ENCODE peak calls at places on chromosomes 7 and 10, in nine cellular contexts. D is OCI-LY7, B is PC-3, S is GM23338, M is neural progenitor cell, E is hepatocyte, N is MM.1S, J is GM23248, V is SK-N-SH. Z is an unnamed sample.
A peak's percentile ranks its signal among the peaks of the same experiment; 100 is the strongest.

GRCh38 chr7:113812881-113813280 is 105.9 kb downstream of the PPP1R3A start:
- DNase-seq in D (no peak), B (no peak), S (no peak), M (no peak), E (no peak), N (no peak), J (peak; percentile 3), V (no peak), Z (no peak)

GRCh38 chr7:103962070-103962469 is 27.4 kb downstream of the RELN start:
- DNase-seq in D (no peak), B (no peak), S (peak; percentile 28), M (no peak), E (no peak), N (no peak), J (no peak), V (no peak), Z (no peak)

GRCh38 chr7:150946826-150947750 is 31.0 kb downstream of the KCNH2 start:
- DNase-seq in D (no peak), B (no peak), S (no peak), M (no peak), E (no peak), N (no peak), J (no peak), V (peak; percentile 66), Z (no peak)

GRCh38 chr10:96814264-96814663 is 17.8 kb upstream of the LCOR start:
- DNase-seq in D (no peak), B (peak; percentile 60), S (no peak), M (no peak), E (no peak), N (no peak), J (peak; percentile 89), V (no peak), Z (peak; percentile 23)

GRCh38 chr7:129271500-129272355 is 46.9 kb downstream of the AHCYL2 start:
- DNase-seq in D (peak; percentile 67), B (peak; percentile 76), S (peak; percentile 90), M (peak; percentile 62), E (peak; percentile 58), N (peak; percentile 86), J (peak; percentile 64), V (peak; percentile 57), Z (peak; percentile 38)

GRCh38 chr7:139895141-139895829 is 66.2 kb downstream of the TBXAS1 start:
- DNase-seq in D (no peak), B (no peak), S (no peak), M (no peak), E (no peak), N (no peak), J (no peak), V (no peak), Z (no peak)

GRCh38 chr7:150398965-150399320 is 19.8 kb downstream of the ZNF775 start:
- DNase-seq in D (no peak), B (no peak), S (no peak), M (no peak), E (no peak), N (no peak), J (no peak), V (no peak), Z (no peak)

GRCh38 chr7:84781838-84782237 is 405.0 kb downstream of the SEMA3D start:
- DNase-seq in D (no peak), B (no peak), S (no peak), M (no peak), E (no peak), N (no peak), J (no peak), V (no peak), Z (no peak)

GRCh38 chr7:138188290-138188858 is 112.1 kb downstream of the AKR1D1 start:
- DNase-seq in D (no peak), B (no peak), S (no peak), M (no peak), E (no peak), N (no peak), J (no peak), V (no peak), Z (no peak)

GRCh38 chr10:61781969-61782403 is 119.3 kb downstream of the CABCOCO1 start:
- DNase-seq in D (no peak), B (peak; percentile 92), S (no peak), M (no peak), E (peak; percentile 5), N (no peak), J (peak; percentile 74), V (no peak), Z (no peak)

GRCh38 chr10:94115725-94116124 is 122.0 kb downstream of the PLCE1 start:
- DNase-seq in D (no peak), B (peak; percentile 92), S (no peak), M (no peak), E (no peak), N (no peak), J (peak; percentile 88), V (no peak), Z (peak; percentile 40)

GRCh38 chr7:30965372-30965771 is 1.6 kb downstream of the GHRHR start:
- DNase-seq in D (no peak), B (peak; percentile 22), S (no peak), M (no peak), E (no peak), N (no peak), J (peak; percentile 27), V (no peak), Z (no peak)

GRCh38 chr7:87216701-87217508 is 2.6 kb downstream of the TMEM243 start:
- DNase-seq in D (peak; percentile 92), B (no peak), S (no peak), M (no peak), E (no peak), N (peak; percentile 70), J (peak; percentile 31), V (no peak), Z (no peak)

GRCh38 chr10:86670290-86670811 is 2.0 kb downstream of the LDB3 start:
- DNase-seq in D (no peak), B (no peak), S (no peak), M (no peak), E (no peak), N (no peak), J (no peak), V (no peak), Z (no peak)
- H2AFZ ChIP-seq in D (no peak overlapping the region), B (no peak overlapping the region), S (no peak overlapping the region), M (no peak overlapping the region), E (no peak overlapping the region), N (no peak overlapping the region), J (no peak overlapping the region), V (no peak overlapping the region), Z (no peak overlapping the region)

GRCh38 chr10:17214991-17215781 is 12.9 kb upstream of the VIM start:
- DNase-seq in D (no peak), B (peak; percentile 82), S (no peak), M (no peak), E (no peak), N (no peak), J (peak; percentile 98), V (no peak), Z (peak; percentile 83)

GRCh38 chr10:17215782-17216122 is 12.3 kb upstream of the VIM start:
- DNase-seq in D (no peak), B (no peak), S (no peak), M (no peak), E (no peak), N (no peak), J (peak; percentile 28), V (no peak), Z (no peak)

GRCh38 chr10:17216901-17217395 is 11.1 kb upstream of the VIM start:
- DNase-seq in D (no peak), B (no peak), S (no peak), M (no peak), E (no peak), N (no peak), J (peak; percentile 65), V (no peak), Z (no peak)

GRCh38 chr10:17217661-17218306 is 10.3 kb upstream of the VIM start:
- DNase-seq in D (no peak), B (no peak), S (no peak), M (no peak), E (no peak), N (no peak), J (peak; percentile 94), V (no peak), Z (no peak)

GRCh38 chr10:17216217-17216900 is 11.7 kb upstream of the VIM start:
- DNase-seq in D (no peak), B (peak; percentile 85), S (no peak), M (no peak), E (peak; percentile 51), N (peak; percentile 40), J (peak; percentile 98), V (no peak), Z (peak; percentile 93)
- TF ChIP-seq EZH2phosphoT487 in D (no peak), B (no peak), S (no peak), M (no peak), E (no peak), N (no peak), J (no peak), V (no peak), Z (no peak)

GRCh38 chr7:43834463-43835251 is 34.7 kb downstream of the MRPS24 start:
- DNase-seq in D (peak; percentile 53), B (peak; percentile 46), S (no peak), M (no peak), E (no peak), N (peak; percentile 73), J (peak; percentile 25), V (no peak), Z (no peak)
- H2AFZ ChIP-seq in D (peak overlapping the region; percentile 97), B (no peak overlapping the region), S (no peak overlapping the region), M (no peak overlapping the region), E (no peak overlapping the region), N (peak overlapping the region; percentile 56), J (peak overlapping the region; percentile 50), V (no peak overlapping the region), Z (peak overlapping the region; percentile 60)

DNA sequence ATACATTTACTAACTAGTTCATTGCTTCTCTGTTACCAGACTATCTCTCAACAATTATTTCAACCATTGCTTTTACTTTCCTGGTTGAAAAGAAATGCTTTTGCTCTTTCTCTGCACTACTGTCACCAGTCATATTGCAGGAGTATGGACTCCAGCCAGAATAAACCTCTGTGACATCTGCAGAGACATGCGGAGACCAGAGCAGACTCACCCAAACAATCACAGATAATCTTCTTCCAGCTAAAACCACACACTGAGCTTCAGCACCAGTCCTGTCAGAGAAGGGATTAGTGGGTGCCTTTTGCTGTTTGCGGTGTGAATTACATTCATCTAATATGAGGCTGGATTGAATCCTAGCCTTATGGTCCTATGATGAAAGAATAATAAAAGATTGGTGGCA is 258.6 kb downstream of the CNTNAP2 start:
- DNase-seq in D (no peak), B (no peak), S (no peak), M (peak; percentile 35), E (no peak), N (no peak), J (no peak), V (peak; percentile 79), Z (no peak)
- TF ChIP-seq EZH2phosphoT487 in D (no peak), B (no peak), S (no peak), M (no peak), E (no peak), N (no peak), J (no peak), V (no peak), Z (no peak)

GRCh38 chr7:102285541-102286236 is 979 bp upstream of the SH2B2 start:
- DNase-seq in D (no peak), B (no peak), S (no peak), M (peak; percentile 22), E (no peak), N (no peak), J (no peak), V (no peak), Z (no peak)
- H2AFZ ChIP-seq in D (peak overlapping the region; percentile 32), B (peak overlapping the region; percentile 97), S (no peak overlapping the region), M (peak overlapping the region; percentile 66), E (peak overlapping the region; percentile 98), N (peak overlapping the region; percentile 86), J (peak overlapping the region; percentile 89), V (peak overlapping the region; percentile 98), Z (no peak overlapping the region)

Z was measured in HCT116.